ENCODE peak calls at places on chromosomes 5 and 9, in five cellular contexts. L is A549, K is HCT116, B is esophagus squamous epithelium, I is transverse colon. V is an unnamed sample. For H3K4me1, the result is how much of the 10 kb centered on the place peaks cover.

GRCh38 chr5:72451771-72452505 is 55.3 kb downstream of the ZNF366 start:
- DNase-seq in L (peak), K (no peak), B (no peak), I (peak), V (no peak)

GRCh38 chr9:11319477-11320060 is 706.8 kb upstream of the PTPRD start:
- DNase-seq in L (peak), K (no peak), B (no peak), I (no peak), V (no peak)

GRCh38 chr5:33270671-33271070 is 170.1 kb upstream of the TARS1 start:
- DNase-seq in L (no peak), K (no peak), B (no peak), I (no peak), V (no peak)

GRCh38 chr5:116090192-116090790 is 5.5 kb downstream of the COMMD10 start:
- DNase-seq in L (no peak), K (no peak), B (no peak), I (no peak), V (no peak)

GRCh38 chr5:146440870-146441495 is 6.2 kb upstream of the TCERG1 start:
- DNase-seq in L (no peak), K (no peak), B (no peak), I (no peak), V (no peak)

GRCh38 chr9:107751522-107752235 is 262.1 kb upstream of the KLF4 start:
- DNase-seq in L (peak), K (peak), B (no peak), I (peak), V (no peak)

GRCh38 chr9:72991772-72992171 is 38.9 kb upstream of the ALDH1A1 start:
- DNase-seq in L (no peak), K (no peak), B (no peak), I (no peak), V (no peak)

GRCh38 chr5:109558952-109559351 is 130.8 kb upstream of the MAN2A1 start:
- DNase-seq in L (no peak), K (no peak), B (no peak), I (no peak), V (no peak)

GRCh38 chr9:69421908-69422801 is 97.1 kb downstream of the ENTREP1 start:
- DNase-seq in L (peak), K (peak), B (no peak), I (peak), V (no peak)

GRCh38 chr9:113155911-113156559 is 5.2 kb downstream of the SLC31A2 start:
- DNase-seq in L (no peak), K (no peak), B (no peak), I (peak), V (peak)

GRCh38 chr5:95053253-95053652 is 231.6 kb downstream of the MCTP1 start:
- DNase-seq in L (no peak), K (no peak), B (no peak), I (no peak), V (no peak)

GRCh38 chr5:32504923-32505596 is 60.5 kb upstream of the ZFR start:
- DNase-seq in L (no peak), K (no peak), B (no peak), I (peak), V (no peak)

GRCh38 chr9:14030350-14030823 is 283.6 kb downstream of the NFIB start:
- DNase-seq in L (peak), K (no peak), B (no peak), I (no peak), V (no peak)

GRCh38 chr5:82336566-82337351 is 58.6 kb upstream of the RPS23 start:
- DNase-seq in L (no peak), K (no peak), B (no peak), I (no peak), V (no peak)

GRCh38 chr5:68484307-68485068 is 268.9 kb downstream of the PIK3R1 start:
- DNase-seq in L (no peak), K (no peak), B (no peak), I (no peak), V (no peak)

GRCh38 chr9:30301271-30301963 is 2083.0 kb upstream of the ACO1 start:
- DNase-seq in L (no peak), K (no peak), B (no peak), I (no peak), V (no peak)

GRCh38 chr5:118698774-118699173 is 289.6 kb downstream of the DTWD2 start:
- DNase-seq in L (no peak), K (no peak), B (no peak), I (no peak), V (no peak)

GRCh38 chr9:15306757-15307522 is at the start of gene TTC39B:
- DNase-seq in L (peak), K (peak), B (peak), I (peak), V (peak)

GRCh38 chr5:169429044-169429443 is 128.1 kb upstream of the SLIT3 start:
- DNase-seq in L (no peak), K (no peak), B (no peak), I (no peak), V (no peak)

GRCh38 chr5:118029807-118030206 is 958.5 kb downstream of the DTWD2 start:
- DNase-seq in L (no peak), K (no peak), B (no peak), I (no peak), V (no peak)

GRCh38 chr9:69034071-69034470 is 1.5 kb upstream of the FXN start:
- DNase-seq in L (no peak), K (no peak), B (no peak), I (no peak), V (no peak)

GRCh38 chr5:96978812-96979449 is 43.1 kb downstream of the LNPEP start:
- DNase-seq in L (no peak), K (no peak), B (no peak), I (no peak), V (no peak)

GRCh38 chr5:32283539-32284377 is 29.0 kb downstream of the MTMR12 start:
- DNase-seq in L (no peak), K (no peak), B (no peak), I (no peak), V (no peak)

GRCh38 chr5:153896701-153897100 is 142.0 kb downstream of the FAM114A2 start:
- DNase-seq in L (no peak), K (no peak), B (no peak), I (no peak), V (no peak)

GRCh38 chr5:143110591-143110990 is 292.9 kb downstream of the NR3C1 start:
- DNase-seq in L (no peak), K (no peak), B (no peak), I (no peak), V (no peak)

GRCh38 chr5:172429201-172429940 is 25.0 kb downstream of the SH3PXD2B start:
- DNase-seq in L (no peak), K (no peak), B (no peak), I (no peak), V (no peak)

GRCh38 chr9:117103711-117104110 is 311.1 kb downstream of the ASTN2 start:
- DNase-seq in L (no peak), K (no peak), B (no peak), I (no peak), V (no peak)

GRCh38 chr5:103424453-103425205 is 138.0 kb downstream of the NUDT12 start:
- DNase-seq in L (no peak), K (no peak), B (no peak), I (no peak), V (no peak)

GRCh38 chr5:58497956-58498942 is 7.0 kb downstream of the GAPT start:
- DNase-seq in L (peak), K (peak), B (no peak), I (peak), V (no peak)

GRCh38 chr9:92035687-92036410 is 79.4 kb downstream of the SPTLC1 start:
- DNase-seq in L (no peak), K (no peak), B (no peak), I (peak), V (no peak)

GRCh38 chr5:59356813-59357381 is 536.6 kb downstream of the PDE4D start:
- DNase-seq in L (peak), K (no peak), B (no peak), I (no peak), V (no peak)

GRCh38 chr5:180831139-180832080 is 28.8 kb upstream of the MGAT1 start:
- DNase-seq in L (peak), K (peak), B (no peak), I (peak), V (peak)

GRCh38 chr5:78698218-78698751 is 49.7 kb upstream of the LHFPL2 start:
- DNase-seq in L (no peak), K (no peak), B (no peak), I (no peak), V (no peak)

GRCh38 chr5:119019431-119020348 is 31.3 kb upstream of the DTWD2 start:
- DNase-seq in L (no peak), K (no peak), B (no peak), I (no peak), V (no peak)

GRCh38 chr9:7405924-7406604 is 393.5 kb downstream of the DMAC1 start:
- DNase-seq in L (no peak), K (no peak), B (no peak), I (no peak), V (no peak)

GRCh38 chr9:89893886-89894285 is 289.1 kb downstream of the GADD45G start:
- DNase-seq in L (no peak), K (no peak), B (no peak), I (no peak), V (no peak)

GRCh38 chr9:98962181-98962560 is 18.5 kb downstream of the COL15A1 start:
- DNase-seq in L (no peak), K (no peak), B (no peak), I (no peak), V (no peak)

GRCh38 chr9:98962861-98963260 is 19.2 kb downstream of the COL15A1 start:
- DNase-seq in L (no peak), K (no peak), B (no peak), I (no peak), V (no peak)

GRCh38 chr9:98960409-98960808 is 16.7 kb downstream of the COL15A1 start:
- DNase-seq in L (no peak), K (no peak), B (no peak), I (no peak), V (no peak)

GRCh38 chr9:98964201-98964600 is 20.5 kb downstream of the COL15A1 start:
- DNase-seq in L (no peak), K (no peak), B (no peak), I (no peak), V (no peak)

GRCh38 chr9:98961513-98962180 is 17.9 kb downstream of the COL15A1 start:
- DNase-seq in L (no peak), K (no peak), B (no peak), I (no peak), V (no peak)
- H3K4me1 ChIP-seq in L (under half), K (under half), B (half or more), I (half or more), V (under half)

DNA sequence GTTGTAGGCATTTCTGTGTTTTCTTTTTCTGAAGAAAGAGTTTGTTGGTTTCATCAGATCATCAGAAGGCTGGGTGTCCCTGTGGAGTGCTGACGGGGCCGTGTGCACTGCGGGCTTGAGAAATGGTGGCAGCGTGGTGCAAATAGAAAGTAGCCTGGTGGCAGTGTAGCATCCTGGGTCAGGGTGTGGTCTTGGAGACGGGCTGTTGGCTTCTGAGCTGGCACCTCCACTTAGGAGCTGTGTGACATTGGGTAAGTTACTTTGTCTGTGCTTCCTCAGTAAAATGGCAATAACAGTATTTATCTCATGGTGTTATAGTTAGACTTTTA is 10.0 kb upstream of the NDST1 start:
- DNase-seq in L (no peak), K (no peak), B (no peak), I (no peak), V (no peak)
- H3K27ac ChIP-seq in L (peak), K (peak), B (peak), I (peak), V (no peak)

DNA sequence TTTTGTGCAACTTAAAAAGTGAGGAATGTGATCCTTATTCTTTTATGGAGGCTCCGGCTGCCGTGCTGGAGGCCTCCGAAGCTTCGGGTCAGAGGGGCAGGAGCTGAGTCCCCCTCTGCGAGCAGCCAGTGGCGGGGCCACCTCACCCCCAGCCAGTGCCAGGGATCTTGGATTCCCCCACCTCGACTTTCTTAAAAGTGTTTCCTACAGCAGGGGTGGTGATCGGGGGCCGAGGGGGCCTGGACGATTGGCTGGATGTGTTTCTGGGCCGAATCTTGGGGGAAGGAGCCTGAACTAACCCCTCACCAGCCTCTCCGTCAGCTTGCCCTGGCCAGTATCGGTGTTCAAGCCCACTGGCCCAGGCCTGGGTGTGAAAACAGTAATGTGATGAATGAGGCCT is 92.2 kb upstream of the LMX1B start:
- DNase-seq in L (no peak), K (no peak), B (no peak), I (no peak), V (no peak)
- H3K4me3 ChIP-seq in L (no peak), K (no peak), B (no peak), I (no peak), V (no peak)

DNA sequence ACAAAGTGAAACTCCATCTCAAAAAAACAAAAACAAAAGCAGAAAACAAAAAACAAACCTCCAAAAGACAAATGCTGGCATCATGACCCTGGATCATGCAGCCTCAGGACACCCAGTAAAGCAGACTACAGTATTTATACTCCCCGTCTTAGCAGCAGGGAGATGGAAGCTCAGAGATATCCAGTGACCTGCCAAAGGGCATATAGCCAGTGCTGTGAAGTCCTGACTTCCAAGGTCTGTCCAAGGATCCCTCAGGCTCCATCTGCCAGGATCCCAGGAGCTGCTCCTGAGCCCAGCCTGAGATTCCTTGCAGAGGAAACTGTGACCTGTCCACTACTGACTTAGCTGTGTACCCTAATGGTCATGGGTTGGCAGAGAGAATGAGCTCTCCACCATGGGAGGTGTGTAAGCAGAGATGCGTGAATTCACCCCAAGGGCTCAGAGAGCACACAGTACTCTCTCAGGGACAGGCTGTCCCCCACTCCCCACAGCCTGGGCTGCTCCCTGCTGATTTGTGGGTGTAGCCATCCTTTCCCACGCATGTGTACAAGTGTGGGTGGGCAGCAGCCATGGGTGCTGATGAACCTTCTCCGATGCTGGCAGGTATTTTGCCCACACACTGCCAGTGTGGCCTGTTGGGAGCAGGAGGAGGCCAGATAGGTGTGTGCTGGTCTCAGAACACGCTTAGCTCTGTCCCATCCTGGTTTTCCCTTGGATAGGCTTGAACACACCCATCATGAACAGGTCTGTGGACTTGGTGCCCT is 2.1 kb upstream of the WNK2 start:
- DNase-seq in L (no peak), K (no peak), B (no peak), I (no peak), V (no peak)
- H3K4me1 ChIP-seq in L (under half), K (under half), B (under half), I (under half), V (under half)

GRCh38 chr9:21810388-21810787 is 8.0 kb downstream of the MTAP start:
- DNase-seq in L (no peak), K (no peak), B (no peak), I (no peak), V (no peak)
- H3K27ac ChIP-seq in L (peak), K (peak), B (no peak), I (no peak), V (no peak)